ENCODE peak calls at places on chromosomes 16 and 17, in five cellular contexts. C is T-helper 2 cell, X is ACHN, E is pons, W is dorsolateral prefrontal cortex. Z is an unnamed sample.

GRCh38 chr16:80274576-80275191 is 266.1 kb upstream of the DYNLRB2 start:
- DNase-seq in W (no peak), C (no peak), E (no peak), X (no peak), Z (no peak)

GRCh38 chr16:12961621-12962020 is 60.2 kb downstream of the SHISA9 start:
- DNase-seq in C (no peak), X (no peak), E (no peak), W (no peak), Z (no peak)

GRCh38 chr17:40538019-40538935 is 27.0 kb downstream of the CCR7 start:
- DNase-seq in E (no peak), C (no peak), X (no peak), W (peak; percentile 44), Z (peak; percentile 78)

GRCh38 chr16:29192329-29193247 is 207.7 kb downstream of the LAT start:
- DNase-seq in X (no peak), E (no peak), W (peak; percentile 26), C (no peak), Z (peak; percentile 71)

GRCh38 chr16:70685938-70686375 is at the start of gene MTSS2:
- DNase-seq in W (peak; percentile 90), X (peak; percentile 89), E (peak; percentile 58), C (no peak), Z (peak; percentile 97)

GRCh38 chr16:80161799-80162380 is 378.9 kb upstream of the DYNLRB2 start:
- DNase-seq in X (no peak), W (no peak), C (no peak), E (no peak), Z (no peak)

GRCh38 chr17:78861229-78861628 is 20.6 kb upstream of the USP36 start:
- DNase-seq in E (no peak), X (no peak), C (no peak), W (no peak), Z (no peak)

GRCh38 chr16:25257504-25257955 is at the start of gene ZKSCAN2:
- DNase-seq in C (peak; percentile 78), X (peak; percentile 96), E (no peak), W (peak; percentile 90), Z (peak; percentile 95)

GRCh38 chr17:38730526-38731379 is 612 bp downstream of the CISD3 start:
- DNase-seq in W (no peak), E (no peak), C (no peak), X (peak; percentile 86), Z (peak; percentile 89)

GRCh38 chr17:83118071-83118841 is 38.8 kb downstream of the METRNL start:
- DNase-seq in C (no peak), E (no peak), X (no peak), W (no peak), Z (peak; percentile 64)

GRCh38 chr17:61400786-61401279 is 1.2 kb downstream of the TBX2 start:
- DNase-seq in E (no peak), C (no peak), X (no peak), W (no peak), Z (no peak)

GRCh38 chr17:36652716-36653115 is 51.3 kb downstream of the MRM1 start:
- DNase-seq in X (no peak), W (no peak), E (no peak), C (no peak), Z (no peak)

GRCh38 chr16:71883849-71884638 is at the start of gene ZNF821:
- DNase-seq in X (peak; percentile 79), C (peak; percentile 86), E (peak; percentile 84), W (peak; percentile 87), Z (peak; percentile 92)

GRCh38 chr17:74125160-74125559 is 78.3 kb upstream of the RPL38 start:
- DNase-seq in X (no peak), E (no peak), W (no peak), C (no peak), Z (no peak)

GRCh38 chr17:7914771-7915610 is 1.1 kb downstream of the RNF227 start:
- DNase-seq in E (peak; percentile 57), C (no peak), W (peak; percentile 60), X (no peak), Z (no peak)

GRCh38 chr16:4675864-4676786 is 17.2 kb upstream of the NUDT16L1 start:
- DNase-seq in E (no peak), W (no peak), X (no peak), C (peak; percentile 77), Z (no peak)

GRCh38 chr17:55163408-55163807 is 101.4 kb upstream of the HLF start:
- DNase-seq in X (no peak), E (no peak), W (no peak), C (no peak), Z (no peak)

GRCh38 chr17:74527081-74527480 is 4.2 kb downstream of the CD300LB start:
- DNase-seq in C (no peak), E (no peak), X (no peak), W (no peak), Z (no peak)

GRCh38 chr16:9846362-9847099 is 335.7 kb downstream of the GRIN2A start:
- DNase-seq in E (no peak), W (no peak), X (no peak), C (no peak), Z (no peak)

GRCh38 chr16:88914750-88915368 is 48.4 kb upstream of the PABPN1L start:
- DNase-seq in W (no peak), X (no peak), E (no peak), C (no peak), Z (no peak)

GRCh38 chr16:72986011-72986410 is 61.9 kb downstream of the ZFHX3 start:
- DNase-seq in W (no peak), E (no peak), X (no peak), C (no peak), Z (no peak)

GRCh38 chr16:57645691-57646387 is 17.4 kb downstream of the ADGRG1 start:
- DNase-seq in W (no peak), C (no peak), X (peak; percentile 75), E (no peak), Z (no peak)

GRCh38 chr16:27214084-27214961 is 11.0 kb downstream of the KDM8 start:
- DNase-seq in E (no peak), X (no peak), C (no peak), W (no peak), Z (no peak)

GRCh38 chr17:39391448-39391847 is 10.0 kb downstream of the FBXL20 start:
- DNase-seq in X (no peak), E (no peak), C (no peak), W (no peak), Z (no peak)

GRCh38 chr17:50258647-50259483 is 15.4 kb upstream of the TMEM92 start:
- DNase-seq in W (no peak), E (no peak), X (no peak), C (no peak), Z (no peak)

GRCh38 chr17:10633738-10634379 is 23.2 kb downstream of the MYH3 start:
- DNase-seq in C (no peak), E (no peak), W (no peak), X (no peak), Z (no peak)

GRCh38 chr16:17252064-17252463 is 218.7 kb downstream of the XYLT1 start:
- DNase-seq in X (no peak), C (no peak), W (no peak), E (no peak), Z (no peak)

GRCh38 chr17:79508291-79508716 is 102.5 kb downstream of the RBFOX3 start:
- DNase-seq in W (peak; percentile 61), X (no peak), C (no peak), E (no peak), Z (no peak)

GRCh38 chr16:1333149-1333812 is at the start of gene BAIAP3:
- DNase-seq in C (no peak), X (peak; percentile 36), W (no peak), E (no peak), Z (no peak)

GRCh38 chr16:19700319-19700781 is 17.7 kb downstream of the KNOP1 start:
- DNase-seq in W (no peak), C (no peak), X (peak; percentile 71), E (no peak), Z (no peak)

GRCh38 chr17:82925336-82925735 is 85.5 kb upstream of the ZNF750 start:
- DNase-seq in W (peak; percentile 38), X (no peak), C (no peak), E (no peak), Z (peak; percentile 37)

GRCh38 chr17:28686296-28686695 is 24.3 kb downstream of the SUPT6H start:
- DNase-seq in C (no peak), X (no peak), E (no peak), W (no peak), Z (no peak)

GRCh38 chr17:62995377-62995885 is 29.4 kb downstream of the TANC2 start:
- DNase-seq in C (no peak), X (peak; percentile 62), W (no peak), E (peak; percentile 57), Z (no peak)

GRCh38 chr17:1643293-1643998 is 2.1 kb downstream of the SCARF1 start:
- DNase-seq in E (no peak), X (peak; percentile 33), W (no peak), C (peak; percentile 68), Z (peak; percentile 82)

GRCh38 chr16:70691223-70692129 is 5.6 kb upstream of the MTSS2 start:
- DNase-seq in E (peak; percentile 83), W (peak; percentile 92), X (peak; percentile 51), C (no peak), Z (peak; percentile 96)